ENCODE peak calls at places on chromosomes 1 and 21, in five cellular contexts. G is IMR-90, H is esophagus squamous epithelium, E is transverse colon, X is tibial nerve. Y is an unnamed sample.

GRCh38 chr1:235703516-235703915 is 53.9 kb upstream of the GNG4 start:
- DNase-seq in G (peak; percentile 70), H (no peak), E (no peak), X (no peak), Y (no peak)

GRCh38 chr1:170697338-170697715 is 33.4 kb downstream of the PRRX1 start:
- DNase-seq in G (no peak), H (no peak), E (no peak), X (no peak), Y (no peak)

GRCh38 chr1:81525085-81525484 is 275.6 kb upstream of the ADGRL2 start:
- DNase-seq in G (no peak), H (no peak), E (no peak), X (no peak), Y (no peak)

GRCh38 chr1:35637401-35637809 is 3.9 kb downstream of the PSMB2 start:
- DNase-seq in G (peak; percentile 62), H (no peak), E (no peak), X (no peak), Y (peak; percentile 81)

GRCh38 chr1:975896-976683 is 5.8 kb downstream of the PERM1 start:
- DNase-seq in G (peak; percentile 36), H (no peak), E (peak; percentile 67), X (no peak), Y (peak; percentile 72)

GRCh38 chr1:40316595-40317393 is at the start of gene COL9A2:
- DNase-seq in G (no peak), H (no peak), E (peak; percentile 66), X (no peak), Y (peak; percentile 40)

GRCh38 chr1:10912441-10912840 is 100.0 kb upstream of the TARDBP start:
- DNase-seq in G (no peak), H (no peak), E (no peak), X (no peak), Y (no peak)

GRCh38 chr1:201557572-201557958 is 18.6 kb downstream of the NAV1 start:
- DNase-seq in G (no peak), H (no peak), E (no peak), X (no peak), Y (no peak)

GRCh38 chr1:111286912-111287311 is 3.7 kb upstream of the CHIA start:
- DNase-seq in G (no peak), H (no peak), E (no peak), X (no peak), Y (no peak)

GRCh38 chr1:154413177-154413576 is 8.0 kb downstream of the IL6R start:
- DNase-seq in G (no peak), H (no peak), E (no peak), X (no peak), Y (no peak)

GRCh38 chr1:15786581-15786980 is 20.9 kb downstream of the UQCRHL start:
- DNase-seq in G (peak; percentile 18), H (no peak), E (no peak), X (no peak), Y (no peak)

GRCh38 chr1:231334079-231334666 is 3.5 kb downstream of the EXOC8 start:
- DNase-seq in G (no peak), H (no peak), E (no peak), X (no peak), Y (no peak)

GRCh38 chr1:202858306-202858705 is 30.6 kb downstream of the RABIF start:
- DNase-seq in G (peak; percentile 7), H (no peak), E (peak; percentile 53), X (peak; percentile 86), Y (no peak)

GRCh38 chr1:47440052-47440848 is 2.4 kb downstream of the FOXD2 start:
- DNase-seq in G (no peak), H (no peak), E (no peak), X (no peak), Y (no peak)

GRCh38 chr1:210360852-210361477 is 32.3 kb downstream of the HHAT start:
- DNase-seq in G (peak; percentile 74), H (no peak), E (no peak), X (peak; percentile 22), Y (no peak)

GRCh38 chr1:16146888-16147614 is 8.8 kb downstream of the EPHA2 start:
- DNase-seq in G (peak; percentile 65), H (no peak), E (no peak), X (no peak), Y (no peak)

GRCh38 chr1:225460737-225461532 is 33.1 kb upstream of the LBR start:
- DNase-seq in G (no peak), H (no peak), E (no peak), X (no peak), Y (no peak)

GRCh38 chr21:26047279-26047967 is 123.1 kb downstream of the APP start:
- DNase-seq in G (no peak), H (no peak), E (no peak), X (no peak), Y (peak; percentile 2)

GRCh38 chr1:51961231-51961630 is 29.3 kb downstream of the RAB3B start:
- DNase-seq in G (no peak), H (no peak), E (no peak), X (no peak), Y (no peak)

GRCh38 chr1:29631361-29631760 is 395.0 kb downstream of the PTPRU start:
- DNase-seq in G (peak; percentile 66), H (no peak), E (no peak), X (no peak), Y (no peak)

GRCh38 chr1:19315378-19316206 is 3.5 kb downstream of the SLC66A1 start:
- DNase-seq in G (peak; percentile 70), H (no peak), E (no peak), X (no peak), Y (no peak)

GRCh38 chr1:113048064-113048463 is 24.9 kb upstream of the LRIG2 start:
- DNase-seq in G (no peak), H (no peak), E (peak; percentile 71), X (no peak), Y (no peak)

GRCh38 chr1:2019162-2019542 is at the start of gene GABRD:
- DNase-seq in G (no peak), H (no peak), E (no peak), X (no peak), Y (peak; percentile 26)

GRCh38 chr1:224175615-224176014 is 7.4 kb upstream of the DEGS1 start:
- DNase-seq in G (peak; percentile 5), H (no peak), E (no peak), X (no peak), Y (no peak)

GRCh38 chr21:15400905-15401304 is 328.9 kb upstream of the USP25 start:
- DNase-seq in G (no peak), H (no peak), E (no peak), X (no peak), Y (no peak)

GRCh38 chr1:233242827-233243483 is 52.6 kb downstream of the PCNX2 start:
- DNase-seq in G (no peak), H (no peak), E (peak; percentile 17), X (no peak), Y (no peak)

GRCh38 chr1:75257424-75257823 is 123.2 kb downstream of the LHX8 start:
- DNase-seq in G (no peak), H (no peak), E (no peak), X (no peak), Y (no peak)

GRCh38 chr1:194052514-194053333 is 866.3 kb upstream of the B3GALT2 start:
- DNase-seq in G (no peak), H (no peak), E (no peak), X (no peak), Y (no peak)

GRCh38 chr21:20647603-20648002 is 350.6 kb upstream of the NCAM2 start:
- DNase-seq in G (no peak), H (no peak), E (no peak), X (no peak), Y (no peak)

GRCh38 chr1:169426174-169426716 is 1.0 kb downstream of the CCDC181 start:
- DNase-seq in G (no peak), H (no peak), E (no peak), X (no peak), Y (no peak)

GRCh38 chr1:234619794-234620247 is 9.8 kb upstream of the IRF2BP2 start:
- DNase-seq in G (no peak), H (no peak), E (no peak), X (no peak), Y (no peak)

GRCh38 chr1:22025368-22026154 is 24.1 kb downstream of the CELA3A start:
- DNase-seq in G (peak; percentile 88), H (peak; percentile 42), E (peak; percentile 88), X (peak; percentile 79), Y (peak; percentile 89)
- TF ChIP-seq POLR2A in G (peak; percentile 92), H (no peak), E (peak; percentile 91), X (peak; percentile 71), Y (peak; percentile 98)

GRCh38 chr1:33349081-33349759 is 28.3 kb upstream of the A3GALT2 start:
- DNase-seq in G (no peak), H (no peak), E (peak; percentile 57), X (no peak), Y (peak; percentile 71)
- TF ChIP-seq POLR2A in G (no peak), H (no peak), E (peak; percentile 24), X (peak; percentile 20), Y (peak; percentile 31)

DNA sequence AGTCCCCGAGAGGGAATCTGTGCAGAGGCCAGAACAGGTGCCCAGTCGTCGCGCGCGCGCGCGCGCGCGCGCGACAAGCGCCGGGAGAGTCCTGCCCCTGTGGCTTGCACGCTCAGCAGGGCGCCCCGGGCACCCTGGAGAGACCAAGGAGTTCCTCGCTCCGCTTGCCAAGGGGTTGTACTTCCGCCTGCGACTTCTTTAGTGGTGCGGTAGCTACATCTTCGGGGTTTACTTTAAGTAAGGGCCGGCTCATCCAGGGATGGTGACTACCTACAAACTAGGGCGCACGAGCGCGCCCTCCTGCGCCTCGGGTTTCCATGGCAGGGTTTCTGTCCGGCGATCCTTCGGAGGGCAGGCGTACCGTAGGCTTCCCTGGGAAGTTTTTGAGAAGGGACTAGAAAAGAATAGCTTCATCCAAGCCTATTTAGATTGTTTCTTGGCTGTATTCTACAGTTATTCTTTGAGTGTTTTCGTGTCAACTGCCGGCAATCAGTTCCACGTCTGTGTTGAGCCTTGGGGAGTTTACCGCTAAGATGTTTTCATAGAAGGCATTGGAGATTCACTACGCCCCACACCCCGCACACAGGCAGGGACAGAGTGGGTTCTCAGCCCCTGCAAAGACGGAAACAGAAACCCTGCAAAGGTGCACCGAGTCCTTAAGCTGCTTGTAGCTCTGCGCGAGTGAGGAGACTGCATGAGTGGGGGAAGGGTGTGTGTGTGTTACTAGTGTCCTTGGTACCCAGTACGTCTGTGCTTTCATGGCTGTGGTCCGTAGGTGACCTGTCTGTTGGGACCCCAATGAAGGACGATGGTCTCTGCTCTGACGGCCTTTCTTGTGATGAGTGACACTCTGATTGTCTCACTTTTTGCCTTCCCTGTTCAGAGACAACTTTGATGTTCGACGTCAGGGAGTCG is 1.7 kb downstream of the LHX4 start:
- DNase-seq in G (peak; percentile 45), H (no peak), E (no peak), X (no peak), Y (peak; percentile 27)
- TF ChIP-seq POLR2A in G (no peak), H (no peak), E (no peak), X (no peak), Y (no peak)

GRCh38 chr1:109272831-109273547 is 10.0 kb downstream of the PSRC1 start:
- DNase-seq in G (no peak), H (no peak), E (peak; percentile 4), X (no peak), Y (no peak)
- TF ChIP-seq POLR2A in G (no peak), H (no peak), E (no peak), X (no peak), Y (no peak)

Y was measured in erythroblast.